ENCODE peak calls at places on chromosomes 7 and 10, in six cellular contexts. P is IMR-90, U is neuronal stem cell, W is astrocyte, V is fibroblast of lung, I is K562. K is an unnamed sample.
A peak's percentile ranks its signal among the peaks of the same experiment; 100 is the strongest.

GRCh38 chr7:127252380-127252718 is 392 bp downstream of the GRM8 start:
- DNase-seq in P (no peak), U (peak; percentile 21), W (no peak), V (no peak), I (no peak), K (no peak)

GRCh38 chr10:124906551-124907001 is 35.3 kb upstream of the ZRANB1 start:
- DNase-seq in P (peak; percentile 95), U (no peak), W (peak; percentile 92), V (peak; percentile 93), I (no peak), K (no peak)

GRCh38 chr7:157465597-157466348 is 129.0 kb downstream of the DNAJB6 start:
- DNase-seq in P (no peak), U (no peak), W (no peak), V (no peak), I (no peak), K (no peak)

GRCh38 chr10:99917963-99918825 is 91.6 kb downstream of the DNMBP start:
- DNase-seq in P (peak; percentile 59), U (peak; percentile 67), W (peak; percentile 66), V (peak; percentile 63), I (no peak), K (no peak)

GRCh38 chr10:132679217-132679595 is 106.7 kb downstream of the NKX6-2 start:
- DNase-seq in P (no peak), U (no peak), W (no peak), V (no peak), I (no peak), K (no peak)

GRCh38 chr10:28928484-28928883 is 251.2 kb downstream of the BAMBI start:
- DNase-seq in P (no peak), U (no peak), W (no peak), V (no peak), I (no peak), K (no peak)

GRCh38 chr7:49852619-49853462 is 79.4 kb downstream of the VWC2 start:
- DNase-seq in P (peak; percentile 12), U (peak; percentile 75), W (peak; percentile 7), V (peak; percentile 2), I (peak; percentile 25), K (peak; percentile 47)

GRCh38 chr10:132900211-132900756 is 42.1 kb downstream of the CFAP46 start:
- DNase-seq in P (no peak), U (no peak), W (no peak), V (no peak), I (no peak), K (no peak)

GRCh38 chr10:8310930-8311329 is 256.4 kb downstream of the GATA3 start:
- DNase-seq in P (no peak), U (no peak), W (no peak), V (no peak), I (no peak), K (no peak)

GRCh38 chr10:33143160-33143728 is 185.2 kb upstream of the ITGB1 start:
- DNase-seq in P (peak; percentile 93), U (no peak), W (peak; percentile 86), V (peak; percentile 83), I (no peak), K (no peak)

GRCh38 chr10:42988517-42989395 is 88.1 kb upstream of the RET start:
- DNase-seq in P (no peak), U (no peak), W (no peak), V (no peak), I (peak; percentile 51), K (no peak)

GRCh38 chr7:82530361-82530760 is 86.8 kb upstream of the CACNA2D1 start:
- DNase-seq in P (no peak), U (no peak), W (peak; percentile 75), V (no peak), I (no peak), K (peak; percentile 81)

GRCh38 chr7:149007615-149008014 is 20.7 kb downstream of the PDIA4 start:
- DNase-seq in P (no peak), U (no peak), W (no peak), V (no peak), I (no peak), K (no peak)
- H3K36me3 ChIP-seq in P (peaks cover 60% of the 10 kb centered on the region), U (peaks cover 100% of the 10 kb centered on the region), W (peaks cover 50% of the 10 kb centered on the region), V (peaks cover 33% of the 10 kb centered on the region), I (peaks cover 99% of the 10 kb centered on the region), K (peaks cover 99% of the 10 kb centered on the region)

GRCh38 chr10:71584461-71584860 is 135.1 kb downstream of the C10orf105 start:
- DNase-seq in P (no peak), U (no peak), W (peak; percentile 58), V (no peak), I (no peak), K (no peak)
- H3K27ac ChIP-seq in P (no peak overlapping the region), U (no peak overlapping the region), W (peak overlapping the region; percentile 99), V (no peak overlapping the region), I (no peak overlapping the region), K (no peak overlapping the region)

GRCh38 chr10:16155761-16156322 is 281.0 kb upstream of the PTER start:
- DNase-seq in P (no peak), U (no peak), W (no peak), V (no peak), I (no peak), K (no peak)

DNA sequence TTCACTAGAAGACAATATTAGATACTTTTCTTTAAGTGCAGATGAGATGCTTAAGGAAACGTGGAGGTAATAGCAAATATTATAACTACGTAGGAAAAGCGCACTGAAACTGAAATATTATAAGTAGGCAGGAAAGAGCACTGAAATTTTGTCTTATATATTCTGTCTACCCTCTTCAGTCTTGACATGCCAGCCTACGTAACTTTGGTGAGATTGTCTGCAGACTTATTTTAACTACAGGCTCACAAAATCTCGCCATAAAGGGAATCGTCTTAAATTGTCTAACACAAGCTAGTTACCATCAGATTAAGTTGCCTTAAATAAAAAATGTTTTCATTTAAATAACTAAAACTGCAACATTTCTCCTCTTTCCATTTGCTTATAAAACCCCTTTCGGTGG is 280.1 kb upstream of the PTER start:
- DNase-seq in P (no peak), U (no peak), W (no peak), V (no peak), I (no peak), K (no peak)
- H3K9ac ChIP-seq in P (no peak overlapping the region), U (no peak overlapping the region), W (no peak overlapping the region), V (no peak overlapping the region), I (no peak overlapping the region), K (no peak overlapping the region)

GRCh38 chr10:77818378-77818777 is 108.2 kb downstream of the DLG5 start:
- DNase-seq in P (no peak), U (no peak), W (no peak), V (no peak), I (no peak), K (no peak)
- H3K36me3 ChIP-seq in P (peaks cover 66% of the 10 kb centered on the region), U (peaks cover 92% of the 10 kb centered on the region), W (peaks cover 26% of the 10 kb centered on the region), V (peaks cover 16% of the 10 kb centered on the region), I (peaks cover 73% of the 10 kb centered on the region), K (no peaks in the 10 kb centered on the region)

GRCh38 chr10:80473096-80473657 is 19.1 kb downstream of the TSPAN14 start:
- DNase-seq in P (no peak), U (no peak), W (no peak), V (no peak), I (no peak), K (no peak)
- H3K27ac ChIP-seq in P (peak overlapping the region; percentile 48), U (no peak overlapping the region), W (peak overlapping the region; percentile 74), V (peak overlapping the region; percentile 49), I (no peak overlapping the region), K (no peak overlapping the region)

GRCh38 chr7:2757361-2757903 is 69.4 kb downstream of the AMZ1 start:
- DNase-seq in P (no peak), U (no peak), W (no peak), V (no peak), I (no peak), K (no peak)
- H3K9ac ChIP-seq in P (peak overlapping the region; percentile 57), U (no peak overlapping the region), W (peak overlapping the region; percentile 72), V (no peak overlapping the region), I (peak overlapping the region; percentile 79), K (peak overlapping the region; percentile 49)

DNA sequence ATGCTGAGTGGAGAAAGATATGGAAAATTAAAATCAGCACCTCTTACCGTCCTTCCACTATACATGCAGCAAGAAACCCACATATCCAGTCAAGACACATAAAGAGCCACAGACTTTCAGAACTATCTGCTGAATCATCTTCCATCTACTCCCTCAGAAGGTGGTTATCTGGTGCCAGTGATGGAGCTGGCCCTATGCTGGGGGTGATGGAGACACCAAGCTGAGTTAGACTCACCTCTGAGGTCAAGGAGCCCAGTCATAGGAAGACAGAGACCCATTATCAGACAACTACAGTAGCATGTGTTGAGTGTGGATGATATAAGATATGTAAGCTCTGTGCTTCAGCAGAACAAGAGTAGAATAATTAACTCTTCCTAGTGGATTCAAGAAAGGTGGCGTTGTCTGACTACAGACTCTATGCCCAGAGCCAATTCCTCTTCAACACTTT is 14.5 kb downstream of the CYP3A5 start:
- DNase-seq in P (no peak), U (no peak), W (no peak), V (no peak), I (peak; percentile 76), K (no peak)
- H3K36me3 ChIP-seq in P (no peaks in the 10 kb centered on the region), U (no peaks in the 10 kb centered on the region), W (no peaks in the 10 kb centered on the region), V (no peaks in the 10 kb centered on the region), I (no peaks in the 10 kb centered on the region), K (no peaks in the 10 kb centered on the region)

K was measured in SK-N-MC.